ENCODE peak calls at places on chromosomes 13 and 19, in four cellular contexts. D is K562, U is GM12878, J is HepG2. Q is an unnamed sample.

GRCh38 chr19:3849092-3849491 is 19.7 kb downstream of the ZFR2 start:
- DNase-seq in D (peak; percentile 81), U (no peak), J (peak; percentile 33), Q (peak; percentile 78)

GRCh38 chr13:20721454-20722357 is 18.2 kb downstream of the IL17D start:
- DNase-seq in D (peak; percentile 46), U (no peak), J (no peak), Q (no peak)

GRCh38 chr13:107231941-107232340 is 664.0 kb upstream of the ARGLU1 start:
- DNase-seq in D (no peak), U (no peak), J (no peak), Q (no peak)

GRCh38 chr19:5093297-5093858 is 124.5 kb downstream of the KDM4B start:
- DNase-seq in D (peak; percentile 61), U (no peak), J (no peak), Q (no peak)

GRCh38 chr19:33456845-33457220 is 64.8 kb downstream of the PEPD start:
- DNase-seq in D (no peak), U (no peak), J (no peak), Q (no peak)

GRCh38 chr13:47215741-47216140 is 318.9 kb upstream of the HTR2A start:
- DNase-seq in D (no peak), U (no peak), J (no peak), Q (no peak)

GRCh38 chr13:49347650-49348385 is 96.0 kb downstream of the CAB39L start:
- DNase-seq in D (no peak), U (no peak), J (no peak), Q (no peak)

GRCh38 chr19:2342656-2343288 is 14.3 kb downstream of the SPPL2B start:
- DNase-seq in D (no peak), U (no peak), J (no peak), Q (no peak)

GRCh38 chr13:38868870-38869269 is 121.8 kb downstream of the STOML3 start:
- DNase-seq in D (no peak), U (no peak), J (no peak), Q (no peak)

GRCh38 chr19:13850910-13851753 is 25.8 kb upstream of the NANOS3 start:
- DNase-seq in D (peak; percentile 79), U (no peak), J (peak; percentile 91), Q (no peak)

GRCh38 chr13:75308222-75308621 is 173.7 kb downstream of the TBC1D4 start:
- DNase-seq in D (no peak), U (no peak), J (no peak), Q (no peak)

GRCh38 chr19:1855828-1856255 is 7.5 kb downstream of the KLF16 start:
- DNase-seq in D (peak; percentile 40), U (no peak), J (no peak), Q (no peak)

DNA sequence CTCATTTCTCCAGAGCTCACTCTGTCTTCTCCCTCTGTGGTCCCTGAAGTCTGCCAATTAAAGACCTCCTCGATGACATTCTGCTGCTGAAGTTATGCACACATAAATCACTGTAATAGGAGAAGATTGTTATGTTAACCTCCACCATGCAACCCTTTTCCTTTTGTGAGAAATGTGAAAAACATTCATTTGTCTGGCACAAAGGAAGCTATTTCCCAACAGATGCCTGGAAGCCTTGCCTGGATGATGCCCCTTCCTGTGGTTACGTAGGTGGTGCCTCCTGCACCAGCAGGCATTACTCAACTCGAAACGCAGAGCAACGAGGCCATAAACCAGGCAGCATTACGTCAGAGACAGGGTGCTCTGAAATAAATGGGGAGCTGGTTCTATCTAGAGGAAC is 327.4 kb upstream of the ZNF507 start:
- DNase-seq in D (no peak), U (no peak), J (no peak), Q (no peak)
- TF ChIP-seq SP1 in D (no peak), U (no peak), J (no peak), Q (no peak)

DNA sequence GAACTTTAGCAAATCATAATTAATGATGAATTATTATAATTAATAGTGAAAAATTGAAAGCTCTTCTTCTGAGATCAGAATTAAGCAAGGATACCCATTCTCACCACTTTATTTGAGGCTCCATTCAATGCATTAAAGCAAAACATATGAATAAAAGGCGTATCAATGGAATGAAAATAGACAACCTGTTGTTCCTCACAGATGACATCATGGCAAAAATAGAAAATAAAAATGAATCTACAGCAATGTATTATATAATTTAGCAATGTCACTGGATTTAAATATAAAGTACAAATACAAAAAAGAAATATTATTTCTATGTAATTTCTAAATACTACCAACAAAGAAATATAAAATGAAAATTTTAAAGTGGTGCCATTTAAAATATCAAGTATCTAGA is 11.1 kb upstream of the ZNF780A start:
- DNase-seq in D (no peak), U (no peak), J (no peak), Q (no peak)
- TF ChIP-seq FOXM1 in D (no peak), U (no peak), J (no peak), Q (no peak)

GRCh38 chr13:101945435-101945834 is 456.4 kb downstream of the FGF14 start:
- DNase-seq in D (peak; percentile 0), U (no peak), J (no peak), Q (no peak)

GRCh38 chr13:101939370-101939769 is 462.5 kb downstream of the FGF14 start:
- DNase-seq in D (no peak), U (no peak), J (no peak), Q (no peak)

GRCh38 chr13:101942535-101943157 is 459.2 kb downstream of the FGF14 start:
- DNase-seq in D (no peak), U (no peak), J (no peak), Q (no peak)

GRCh38 chr13:101941095-101941777 is 460.6 kb downstream of the FGF14 start:
- DNase-seq in D (no peak), U (no peak), J (no peak), Q (no peak)

DNA sequence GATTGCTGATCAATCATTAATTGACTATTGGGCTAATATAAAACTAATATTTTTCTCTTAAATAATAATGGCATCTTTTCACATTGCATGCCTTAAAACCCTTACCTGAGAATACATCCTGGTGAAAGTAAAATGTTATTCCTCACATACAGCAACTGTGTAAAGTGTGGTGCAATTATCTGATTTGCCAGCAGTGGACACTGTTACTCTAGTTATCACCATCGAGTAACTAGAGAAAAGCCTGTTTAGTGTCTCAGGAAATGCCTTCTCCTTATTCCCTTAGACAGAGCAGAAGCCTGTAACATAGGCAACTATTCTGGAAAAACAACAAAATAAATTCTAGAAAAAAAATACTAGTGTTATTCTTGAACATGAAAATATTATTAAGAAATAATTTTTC is 459.8 kb downstream of the FGF14 start:
- DNase-seq in D (no peak), U (no peak), J (peak; percentile 7), Q (no peak)
- TF ChIP-seq FOXK2 in D (no peak), U (no peak), J (no peak), Q (no peak)

GRCh38 chr13:29640665-29641064 is 45.2 kb upstream of the SLC7A1 start:
- DNase-seq in D (no peak), U (no peak), J (no peak), Q (no peak)
- TF ChIP-seq SP1 in D (no peak), U (no peak), J (no peak), Q (no peak)

GRCh38 chr13:104869501-104869900 is 1666.0 kb downstream of the EFNB2 start:
- DNase-seq in D (no peak), U (no peak), J (no peak), Q (no peak)
- TF ChIP-seq FOXM1 in D (no peak), U (no peak), J (no peak), Q (no peak)

DNA sequence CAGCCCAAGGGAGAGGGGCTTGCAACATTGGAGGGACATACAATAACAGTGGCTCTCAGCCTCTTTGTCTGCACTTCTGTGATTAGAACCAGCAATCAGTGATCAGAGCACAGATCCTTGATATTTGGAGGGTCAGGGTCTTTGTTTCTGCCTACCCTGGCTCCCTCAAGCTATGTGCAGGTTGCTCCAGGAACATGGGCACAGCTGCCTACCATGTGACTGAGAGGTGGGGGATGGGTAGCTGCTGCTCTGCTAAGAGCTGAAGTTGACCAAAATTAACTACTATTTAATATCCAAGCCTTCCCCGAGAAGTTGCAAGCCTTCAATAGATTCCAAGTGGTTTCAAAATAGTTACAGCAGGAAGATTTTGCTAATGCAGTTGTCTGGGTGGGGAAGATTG is 202.6 kb downstream of the ZIC5 start:
- DNase-seq in D (no peak), U (no peak), J (no peak), Q (no peak)
- TF ChIP-seq FOXK2 in D (no peak), U (no peak), J (no peak), Q (no peak)

DNA sequence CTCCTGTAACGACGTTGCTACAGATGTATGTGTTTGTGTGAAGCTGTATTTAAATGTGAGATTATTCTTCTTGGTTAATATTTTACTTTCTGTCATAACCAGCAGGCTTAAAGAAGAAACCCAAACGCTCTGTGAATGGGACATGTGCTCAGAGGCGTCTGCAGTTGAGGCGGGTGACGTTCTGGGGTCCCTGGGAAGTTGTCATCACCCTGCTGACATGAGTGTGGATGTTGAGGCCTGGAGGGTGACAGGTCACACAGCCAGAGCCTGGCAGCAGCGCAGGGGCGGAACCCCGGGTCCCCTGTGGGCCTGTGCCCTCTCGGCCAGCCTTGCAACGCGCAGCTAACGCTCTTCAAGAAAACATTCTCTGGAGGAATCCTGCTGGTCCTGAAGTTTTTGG is 16.6 kb downstream of the RASA3 start:
- DNase-seq in D (no peak), U (no peak), J (no peak), Q (no peak)
- TF ChIP-seq SP1 in D (no peak), U (no peak), J (no peak), Q (no peak)

DNA sequence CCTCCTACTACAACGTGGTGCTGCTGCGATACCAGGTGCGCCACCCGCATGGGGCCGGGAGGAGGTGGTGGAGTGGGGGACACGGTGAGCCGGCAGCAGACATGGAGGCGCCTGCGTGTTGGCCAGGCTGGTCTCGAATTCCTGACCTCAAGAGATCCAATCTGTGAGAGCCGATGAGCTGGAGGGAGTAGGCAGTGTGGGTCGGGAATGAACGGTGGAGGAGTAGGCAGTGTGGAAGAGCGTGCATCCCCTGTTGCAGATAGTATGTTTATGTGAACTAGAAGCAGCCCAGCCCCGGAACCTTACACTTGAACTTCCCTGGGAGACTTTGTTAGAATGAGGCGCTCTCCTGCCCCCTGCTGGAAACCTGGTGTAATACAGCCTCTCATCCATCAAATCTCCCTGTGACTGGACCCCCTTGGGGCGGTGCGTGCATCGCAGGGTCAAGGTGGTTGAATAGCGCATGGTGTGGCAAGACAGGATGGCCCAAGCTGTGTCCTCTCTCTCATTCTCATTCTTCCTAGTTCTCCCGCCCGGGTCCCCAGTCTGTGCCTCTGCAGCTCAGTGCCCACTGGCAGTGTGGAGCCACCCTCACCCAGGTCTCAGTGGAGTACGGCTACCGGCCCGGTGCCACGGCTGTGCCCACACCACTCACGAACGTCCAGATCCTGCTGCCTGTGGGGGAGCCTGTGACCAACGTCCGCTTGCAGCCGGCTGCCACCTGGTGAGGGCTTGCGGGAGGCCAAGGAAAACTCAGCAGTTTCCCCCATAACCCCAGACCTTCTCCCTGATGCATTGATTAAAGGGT is 10.5 kb upstream of the B3GNT3 start:
- DNase-seq in D (peak; percentile 82), U (no peak), J (peak; percentile 49), Q (peak; percentile 80)
- TF ChIP-seq FOXM1 in D (no peak), U (no peak), J (no peak), Q (no peak)

DNA sequence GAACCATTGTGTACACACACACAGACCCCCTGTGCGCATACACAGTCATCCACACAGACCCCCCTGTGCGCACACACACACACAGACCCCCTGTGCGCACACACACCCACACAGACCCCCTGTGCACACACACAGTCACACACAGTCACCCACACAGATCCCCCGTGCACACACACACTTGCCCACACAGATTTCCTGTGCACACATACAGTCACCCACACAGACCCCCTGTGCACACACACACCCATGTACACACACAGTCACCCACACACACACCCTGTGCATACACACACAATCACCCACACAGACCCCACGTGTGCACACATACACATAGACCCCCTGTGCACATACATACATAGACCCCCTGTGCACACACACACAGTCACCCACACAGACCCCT is 106.1 kb downstream of the HSPH1 start:
- DNase-seq in D (no peak), U (no peak), J (no peak), Q (no peak)
- TF ChIP-seq FOXK2 in D (no peak), U (no peak), J (no peak), Q (no peak)